ENCODE peak calls at places on chromosome 5, in seven cellular contexts. V is H1, G is IMR-90, P is mesendoderm, I is H9, T is trophoblast cell, N is neuronal stem cell. Y is an unnamed sample.
A peak's percentile ranks its signal among the peaks of the same experiment; 100 is the strongest.

GRCh38 chr5:16090270-16090669 is 89.3 kb downstream of the MARCHF11 start:
- DNase-seq in G (no peak), I (no peak), T (no peak), V (no peak), P (peak; percentile 24), N (no peak), Y (no peak)

GRCh38 chr5:124574521-124575436 is 171.7 kb downstream of the ZNF608 start:
- DNase-seq in N (no peak), I (no peak), V (no peak), P (no peak), T (no peak), G (no peak), Y (no peak)

GRCh38 chr5:178145965-178146820 is 7.5 kb downstream of the NHP2 start:
- DNase-seq in P (peak; percentile 89), V (peak; percentile 71), G (peak; percentile 41), N (peak; percentile 31), T (peak; percentile 86), I (peak; percentile 91), Y (peak; percentile 53)

GRCh38 chr5:73545403-73545779 is 20.0 kb downstream of the ANKRA2 start:
- DNase-seq in V (no peak), N (no peak), T (no peak), P (no peak), G (no peak), I (no peak), Y (no peak)

GRCh38 chr5:72470817-72471216 is 36.4 kb downstream of the ZNF366 start:
- DNase-seq in I (no peak), T (no peak), V (no peak), N (no peak), P (no peak), G (peak; percentile 48), Y (no peak)

GRCh38 chr5:312845-313244 is 8.7 kb upstream of the AHRR start:
- DNase-seq in N (no peak), V (no peak), G (no peak), P (no peak), I (no peak), T (no peak), Y (no peak)

GRCh38 chr5:57825026-57825683 is 342.5 kb upstream of the ACTBL2 start:
- DNase-seq in P (peak; percentile 33), G (peak; percentile 88), T (no peak), V (no peak), I (no peak), N (peak; percentile 11), Y (no peak)

GRCh38 chr5:27191786-27192505 is 153.6 kb upstream of the CDH9 start:
- DNase-seq in P (no peak), N (no peak), I (no peak), G (peak; percentile 10), V (no peak), T (no peak), Y (peak; percentile 47)

GRCh38 chr5:132608107-132608506 is 49.9 kb upstream of the IL13 start:
- DNase-seq in G (no peak), I (no peak), T (no peak), P (no peak), N (no peak), V (no peak), Y (no peak)

GRCh38 chr5:116480894-116481510 is 93.6 kb downstream of the SEMA6A start:
- DNase-seq in T (no peak), P (peak; percentile 74), V (no peak), I (no peak), G (no peak), N (no peak), Y (peak; percentile 6)

GRCh38 chr5:116448869-116449453 is 125.7 kb downstream of the SEMA6A start:
- DNase-seq in N (no peak), G (no peak), I (no peak), V (no peak), P (no peak), T (no peak), Y (no peak)

GRCh38 chr5:11062379-11062778 is 301.3 kb upstream of the DAP start:
- DNase-seq in I (no peak), P (peak; percentile 39), T (no peak), G (peak; percentile 2), V (no peak), N (no peak), Y (peak; percentile 1)

DNA sequence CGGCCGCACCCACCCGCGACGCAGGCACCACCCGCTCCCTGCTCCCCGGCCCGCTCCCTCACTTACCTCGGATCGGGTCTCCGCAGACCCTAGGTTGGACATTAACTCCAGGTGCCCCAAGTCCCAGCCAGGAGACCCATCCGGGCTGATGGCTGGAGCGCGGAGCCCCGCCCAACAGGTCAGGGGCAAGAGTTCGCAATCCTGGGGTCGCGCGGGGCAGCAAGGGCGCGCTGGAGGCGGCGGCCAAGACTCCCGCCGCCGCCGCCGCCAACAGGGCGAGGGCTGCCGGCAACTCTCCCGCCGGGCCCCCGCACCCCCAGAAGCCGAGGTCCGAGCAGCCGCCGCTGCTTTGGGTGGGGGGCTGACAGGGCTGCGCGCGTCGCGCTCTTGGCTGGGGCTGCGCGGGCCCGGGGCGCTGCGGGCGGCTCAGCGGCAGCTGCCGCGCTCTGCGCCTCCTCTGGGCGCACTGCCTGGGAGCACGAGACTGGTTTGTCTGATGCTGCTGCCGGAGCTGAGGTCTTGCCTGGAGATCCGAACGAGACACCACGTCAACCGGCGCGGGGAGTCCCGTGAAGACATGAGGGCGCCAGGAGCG is 303 bp downstream of the GDNF start:
- DNase-seq in P (peak; percentile 68), I (no peak), N (no peak), V (no peak), G (peak; percentile 73), T (peak; percentile 37), Y (peak; percentile 77)
- H3K4me2 ChIP-seq in P (peak overlapping the region; percentile 54), I (peak overlapping the region; percentile 88), N (peak overlapping the region; percentile 74), V (peak overlapping the region; percentile 86), G (peak overlapping the region; percentile 87), T (peak overlapping the region; percentile 82), Y (peak overlapping the region; percentile 97)

DNA sequence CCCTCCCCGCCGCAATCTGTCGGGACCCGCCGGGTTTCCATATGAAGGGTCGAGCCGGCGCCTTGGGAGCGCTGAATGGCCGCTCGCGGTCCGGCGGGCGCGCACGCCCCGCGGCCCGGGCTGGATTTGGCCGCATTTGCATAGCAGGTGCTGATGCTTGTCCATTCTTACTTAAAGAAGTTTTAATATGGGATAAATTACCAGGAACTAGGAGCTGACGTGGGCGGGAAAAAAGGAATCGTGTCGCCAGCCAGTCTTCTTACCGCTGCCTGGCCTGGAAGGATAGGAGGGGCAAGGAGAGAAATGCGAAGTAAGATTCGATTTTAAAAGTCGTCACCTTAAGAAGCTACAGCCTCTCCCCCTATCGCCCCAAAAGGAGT is 8.9 kb upstream of the NEUROG1 start:
- DNase-seq in P (no peak), T (no peak), V (no peak), N (no peak), I (no peak), G (no peak), Y (no peak)
- H3K23ac ChIP-seq in P (no peak overlapping the region), T (no peak overlapping the region), V (no peak overlapping the region), N (no peak overlapping the region), I (no peak overlapping the region), G (no peak overlapping the region), Y (no peak overlapping the region)

GRCh38 chr5:143471666-143472411 is 68.4 kb upstream of the NR3C1 start:
- DNase-seq in P (no peak), I (no peak), T (no peak), V (no peak), N (no peak), G (peak; percentile 41), Y (peak; percentile 59)
- H3K27ac ChIP-seq in P (no peak overlapping the region), I (no peak overlapping the region), T (no peak overlapping the region), V (no peak overlapping the region), N (no peak overlapping the region), G (peak overlapping the region; percentile 66), Y (peak overlapping the region; percentile 96)

DNA sequence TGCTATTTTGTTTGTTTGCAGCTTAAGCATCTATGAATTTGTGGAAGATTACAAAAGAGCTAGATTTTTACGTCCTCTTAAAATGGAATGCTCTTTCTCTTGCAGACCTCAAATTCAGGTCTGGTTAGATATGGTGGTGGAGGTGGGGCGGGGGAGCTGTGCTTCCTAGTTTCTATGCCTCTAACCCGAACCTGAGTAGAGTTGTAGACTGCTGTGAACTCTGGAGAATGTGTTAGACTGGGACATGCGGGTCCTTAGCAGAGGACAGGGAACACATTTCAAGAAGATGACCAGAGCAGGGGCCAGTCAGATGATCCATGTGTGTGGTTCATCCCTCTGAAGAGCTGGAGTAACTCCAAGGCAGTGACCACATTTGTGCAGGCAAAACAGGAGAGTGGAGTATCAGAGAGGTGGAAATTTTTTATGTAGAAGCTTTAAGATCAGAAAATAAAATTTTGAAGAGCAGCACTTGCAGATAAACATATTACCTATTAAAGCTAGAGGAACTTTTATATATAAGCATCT is 154.9 kb downstream of the FAM174A start:
- DNase-seq in V (no peak), P (no peak), I (no peak), N (no peak), G (peak; percentile 10), T (peak; percentile 90), Y (peak; percentile 32)
- H3K4me2 ChIP-seq in V (no peak overlapping the region), P (no peak overlapping the region), I (no peak overlapping the region), N (no peak overlapping the region), G (no peak overlapping the region), T (no peak overlapping the region), Y (no peak overlapping the region)

GRCh38 chr5:77518304-77518703 is 26.2 kb upstream of the WDR41 start:
- DNase-seq in I (no peak), N (peak; percentile 3), G (peak; percentile 2), P (peak; percentile 42), T (no peak), V (no peak), Y (peak; percentile 2)
- H3K23ac ChIP-seq in I (no peak overlapping the region), N (no peak overlapping the region), G (no peak overlapping the region), P (no peak overlapping the region), T (no peak overlapping the region), V (no peak overlapping the region), Y (no peak overlapping the region)

DNA sequence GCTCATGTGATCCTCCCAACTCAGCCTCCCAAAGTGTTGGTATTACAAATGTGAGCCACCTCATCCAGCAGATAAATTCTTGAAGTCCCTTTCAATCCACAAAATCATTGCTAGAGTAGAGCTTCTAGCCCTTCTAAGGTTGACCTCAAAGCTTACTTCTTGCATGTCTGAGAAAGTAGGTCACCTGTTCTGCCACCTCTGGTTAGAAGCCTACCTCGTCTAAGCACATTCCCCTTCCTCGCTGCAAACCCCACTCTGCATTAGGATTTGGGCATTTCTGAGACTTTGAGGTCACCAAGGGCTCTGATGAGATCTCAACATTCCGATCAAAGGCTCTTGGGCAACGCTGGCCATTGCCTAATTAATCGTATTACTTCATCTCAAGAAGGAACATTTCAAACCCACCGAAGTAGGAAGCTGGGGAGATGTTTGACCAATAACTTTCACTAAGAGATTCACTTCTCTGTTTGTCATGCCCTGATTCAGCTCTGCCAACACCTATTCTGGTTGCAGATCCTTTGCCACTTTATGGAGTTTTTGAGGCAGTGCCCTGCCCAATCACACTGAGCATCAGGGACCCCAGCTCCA is 8.6 kb downstream of the ADAM19 start:
- DNase-seq in I (no peak), V (no peak), N (no peak), T (no peak), G (no peak), P (peak; percentile 60), Y (no peak)
- H3K27ac ChIP-seq in I (no peak overlapping the region), V (no peak overlapping the region), N (no peak overlapping the region), T (no peak overlapping the region), G (no peak overlapping the region), P (no peak overlapping the region), Y (no peak overlapping the region)

DNA sequence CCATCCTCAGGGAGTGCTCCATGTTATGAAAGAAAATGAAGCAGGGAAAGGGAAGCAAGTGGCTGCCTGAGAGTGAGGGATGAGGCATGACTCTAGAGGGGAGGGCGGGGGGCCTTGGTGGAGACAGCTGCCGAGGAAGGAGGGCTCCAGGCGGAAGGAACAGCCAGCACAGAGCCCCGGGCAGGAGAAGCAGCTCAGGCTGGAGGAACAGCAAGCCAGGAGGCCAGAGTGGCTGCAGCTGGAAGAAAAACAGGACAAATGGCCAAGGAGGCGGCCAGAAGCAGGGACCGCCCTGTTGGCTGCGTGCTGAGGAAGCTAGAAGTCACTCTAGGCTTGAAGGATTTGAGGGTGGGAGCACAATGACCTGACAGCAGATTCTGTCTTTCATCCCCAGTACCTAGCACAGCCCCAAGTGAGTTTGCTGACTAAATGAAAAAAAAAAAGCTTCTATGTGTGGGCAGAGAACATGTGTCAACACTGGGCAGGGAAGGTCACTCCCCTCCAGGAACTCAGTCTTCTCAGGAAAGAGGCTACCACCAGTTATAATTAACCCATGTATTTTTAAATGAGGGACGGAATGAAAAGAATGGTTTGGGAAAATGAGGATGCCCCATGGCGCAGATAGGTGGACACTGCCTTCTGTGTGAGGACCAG is 142.8 kb downstream of the DCP2 start:
- DNase-seq in T (no peak), I (no peak), G (peak; percentile 12), N (no peak), V (no peak), P (peak; percentile 13), Y (no peak)
- H3K4me2 ChIP-seq in T (no peak overlapping the region), I (no peak overlapping the region), G (no peak overlapping the region), N (no peak overlapping the region), V (no peak overlapping the region), P (no peak overlapping the region), Y (no peak overlapping the region)

Y was measured in mesenchymal stem cell.